ENCODE peak calls at places on chromosomes 5 and 9, in four cellular contexts. R is A549; M is activated T-cell treated with anti-CD3 and anti-CD28 coated beads, Interleukin-2, amount 50 U/mL, for 4 hours; O is Right ventricle myocardium superior. F is an unnamed sample.

GRCh38 chr5:128144491-128144890 is 60.9 kb downstream of the SLC12A2 start:
- ATAC-seq in R (no peak), M (no peak), O (no peak), F (no peak)

GRCh38 chr5:173839117-173839713 is 48.9 kb upstream of the CPEB4 start:
- ATAC-seq in R (peak), M (no peak), O (peak), F (no peak)

GRCh38 chr5:75729321-75729720 is 12.1 kb upstream of the POC5 start:
- ATAC-seq in R (no peak), M (no peak), O (no peak), F (no peak)

GRCh38 chr5:58108507-58108906 is 351.4 kb downstream of the PLK2 start:
- ATAC-seq in R (no peak), M (no peak), O (no peak), F (no peak)

GRCh38 chr9:68551191-68551590 is 10.5 kb upstream of the TMEM252 start:
- ATAC-seq in R (no peak), M (no peak), O (peak), F (peak)

GRCh38 chr9:109022909-109023308 is 9.6 kb upstream of the CTNNAL1 start:
- ATAC-seq in R (no peak), M (no peak), O (peak), F (no peak)

GRCh38 chr9:114989600-114990410 is 59.4 kb upstream of the TNFSF8 start:
- ATAC-seq in R (no peak), M (peak), O (no peak), F (no peak)

GRCh38 chr9:137083418-137084004 is 3.3 kb upstream of the MAN1B1 start:
- ATAC-seq in R (peak), M (no peak), O (no peak), F (peak)

GRCh38 chr5:53730938-53731337 is 170.5 kb downstream of the NDUFS4 start:
- ATAC-seq in R (no peak), M (no peak), O (no peak), F (no peak)

GRCh38 chr9:127130661-127131538 is 8.5 kb upstream of the ANGPTL2 start:
- ATAC-seq in R (no peak), M (no peak), O (peak), F (peak)

GRCh38 chr5:157748740-157749461 is 5.4 kb downstream of the LSM11 start:
- ATAC-seq in R (peak), M (no peak), O (no peak), F (peak)

GRCh38 chr5:145968970-145969713 is 32.8 kb downstream of the SH3RF2 start:
- ATAC-seq in R (no peak), M (no peak), O (peak), F (no peak)

GRCh38 chr9:130867556-130867955 is 29.1 kb downstream of the QRFP start:
- ATAC-seq in R (no peak), M (no peak), O (no peak), F (no peak)

GRCh38 chr5:151598984-151599383 is 7.9 kb upstream of the FAT2 start:
- ATAC-seq in R (no peak), M (no peak), O (no peak), F (peak)

GRCh38 chr9:114364123-114364522 is 23.7 kb downstream of the AKNA start:
- ATAC-seq in R (no peak), M (no peak), O (no peak), F (no peak)

GRCh38 chr5:172878585-172879433 is 44.8 kb downstream of the ERGIC1 start:
- ATAC-seq in R (no peak), M (no peak), O (peak), F (no peak)